ENCODE peak calls at places on chromosomes 16 and 17, in four cellular contexts. V is lung; W is lower leg skin; R is CD8-positive, alpha-beta T cell. B is an unnamed sample.

GRCh38 chr16:87375426-87376135 is 8.0 kb downstream of the FBXO31 start:
- DNase-seq in W (no peak), R (no peak), V (no peak), B (no peak)

GRCh38 chr17:58317421-58318064 is 11.1 kb downstream of the TSPOAP1 start:
- DNase-seq in R (peak; percentile 57), W (peak; percentile 86), V (no peak), B (peak; percentile 2)

GRCh38 chr17:43732961-43733360 is 25.6 kb downstream of the SOST start:
- DNase-seq in R (no peak), W (no peak), V (no peak), B (no peak)

GRCh38 chr16:75264531-75264998 is 13.1 kb upstream of the BCAR1 start:
- DNase-seq in V (no peak), W (peak; percentile 89), R (no peak), B (no peak)

GRCh38 chr16:3457434-3458252 is 14.2 kb downstream of the NAA60 start:
- DNase-seq in W (peak; percentile 96), R (peak; percentile 78), V (peak; percentile 89), B (no peak)

GRCh38 chr17:57032343-57032742 is 52.7 kb upstream of the AKAP1 start:
- DNase-seq in W (no peak), V (no peak), R (no peak), B (no peak)

GRCh38 chr17:17125136-17126084 is 80.7 kb downstream of the PLD6 start:
- DNase-seq in W (no peak), V (no peak), R (no peak), B (no peak)

GRCh38 chr17:7356072-7356549 is 1.2 kb downstream of the TMEM95 start:
- DNase-seq in W (peak; percentile 96), R (peak; percentile 66), V (peak; percentile 86), B (no peak)

GRCh38 chr17:29733151-29733550 is 110.4 kb upstream of the CORO6 start:
- DNase-seq in V (no peak), R (no peak), W (no peak), B (no peak)

GRCh38 chr17:80584171-80584905 is 39.7 kb downstream of the RPTOR start:
- DNase-seq in V (no peak), R (no peak), W (peak; percentile 57), B (no peak)

GRCh38 chr16:14291941-14292825 is 221.1 kb downstream of the MRTFB start:
- DNase-seq in V (no peak), W (peak; percentile 72), R (no peak), B (no peak)

GRCh38 chr17:78933959-78934568 is 8.9 kb upstream of the TIMP2 start:
- DNase-seq in R (no peak), V (peak; percentile 86), W (peak; percentile 99), B (peak; percentile 96)

GRCh38 chr17:16463341-16464000 is 28.5 kb downstream of the LRRC75A start:
- DNase-seq in W (no peak), R (no peak), V (no peak), B (no peak)

GRCh38 chr17:35660902-35661301 is 70.5 kb upstream of the RASL10B start:
- DNase-seq in V (no peak), R (no peak), W (no peak), B (no peak)

GRCh38 chr17:58702045-58702476 is 9.7 kb downstream of the RAD51C start:
- DNase-seq in W (no peak), R (no peak), V (no peak), B (no peak)

GRCh38 chr16:15641753-15642556 is 999 bp downstream of the MARF1 start:
- DNase-seq in W (no peak), V (no peak), R (no peak), B (no peak)

GRCh38 chr16:77212736-77213541 is 13.7 kb downstream of the SYCE1L start:
- DNase-seq in R (peak; percentile 49), V (peak; percentile 57), W (peak; percentile 95), B (no peak)

GRCh38 chr17:57678393-57678792 is 66.7 kb downstream of the CCDC182 start:
- DNase-seq in V (no peak), R (no peak), W (peak; percentile 45), B (no peak)

GRCh38 chr17:19365499-19365817 is 2.9 kb upstream of the B9D1 start:
- DNase-seq in W (no peak), V (no peak), R (no peak), B (no peak)

GRCh38 chr16:51757124-51757470 is 606.0 kb upstream of the SALL1 start:
- DNase-seq in R (no peak), W (no peak), V (no peak), B (no peak)

GRCh38 chr17:40065771-40066510 is 3.2 kb downstream of the THRA start:
- DNase-seq in V (no peak), W (no peak), R (no peak), B (no peak)

GRCh38 chr17:2450016-2450650 is 49.3 kb upstream of the MNT start:
- DNase-seq in R (no peak), V (no peak), W (no peak), B (no peak)

GRCh38 chr17:4858068-4858879 is 25.1 kb downstream of the MINK1 start:
- DNase-seq in V (no peak), W (no peak), R (no peak), B (no peak)

GRCh38 chr17:80663783-80664206 is 119.2 kb downstream of the RPTOR start:
- DNase-seq in R (no peak), V (peak; percentile 33), W (no peak), B (no peak)

GRCh38 chr17:1752425-1752941 is 9.4 kb upstream of the SERPINF1 start:
- DNase-seq in V (peak; percentile 61), R (no peak), W (no peak), B (no peak)

GRCh38 chr17:74115586-74115985 is 87.9 kb upstream of the RPL38 start:
- DNase-seq in W (no peak), V (no peak), R (no peak), B (no peak)

GRCh38 chr16:78142784-78143183 is 43.3 kb downstream of the WWOX start:
- DNase-seq in W (no peak), V (no peak), R (no peak), B (no peak)

GRCh38 chr16:50393461-50394214 is 24.9 kb upstream of the BRD7 start:
- DNase-seq in R (no peak), V (peak; percentile 26), W (peak; percentile 57), B (no peak)

GRCh38 chr16:27512061-27512460 is 37.7 kb downstream of the GTF3C1 start:
- DNase-seq in V (no peak), W (no peak), R (no peak), B (no peak)

GRCh38 chr16:57156351-57156703 is 29.5 kb downstream of the PSME3IP1 start:
- DNase-seq in V (no peak), W (no peak), R (no peak), B (no peak)

GRCh38 chr17:60091109-60091508 is 12.4 kb upstream of the HEATR6 start:
- DNase-seq in R (no peak), V (no peak), W (no peak), B (no peak)

GRCh38 chr16:87374313-87374712 is 9.3 kb downstream of the FBXO31 start:
- DNase-seq in R (no peak), W (no peak), V (no peak), B (no peak)

GRCh38 chr17:83091257-83092141 is 12.1 kb downstream of the METRNL start:
- DNase-seq in V (peak; percentile 69), W (no peak), R (no peak), B (no peak)

GRCh38 chr17:71764507-71764906 is 356.3 kb upstream of the SOX9 start:
- DNase-seq in V (no peak), R (no peak), W (no peak), B (no peak)
- TF ChIP-seq CTCF in V (no peak), R (no peak), W (no peak), B (peak; percentile 63)

GRCh38 chr16:48232459-48233040 is 11.6 kb upstream of the LONP2 start:
- DNase-seq in W (no peak), R (no peak), V (no peak), B (no peak)

GRCh38 chr16:48235058-48235555 is 9.0 kb upstream of the LONP2 start:
- DNase-seq in V (no peak), R (no peak), W (no peak), B (no peak)

GRCh38 chr16:48234630-48235029 is 9.5 kb upstream of the LONP2 start:
- DNase-seq in R (no peak), W (no peak), V (no peak), B (no peak)

GRCh38 chr16:48235556-48236136 is 8.5 kb upstream of the LONP2 start:
- DNase-seq in V (no peak), W (no peak), R (no peak), B (no peak)

DNA sequence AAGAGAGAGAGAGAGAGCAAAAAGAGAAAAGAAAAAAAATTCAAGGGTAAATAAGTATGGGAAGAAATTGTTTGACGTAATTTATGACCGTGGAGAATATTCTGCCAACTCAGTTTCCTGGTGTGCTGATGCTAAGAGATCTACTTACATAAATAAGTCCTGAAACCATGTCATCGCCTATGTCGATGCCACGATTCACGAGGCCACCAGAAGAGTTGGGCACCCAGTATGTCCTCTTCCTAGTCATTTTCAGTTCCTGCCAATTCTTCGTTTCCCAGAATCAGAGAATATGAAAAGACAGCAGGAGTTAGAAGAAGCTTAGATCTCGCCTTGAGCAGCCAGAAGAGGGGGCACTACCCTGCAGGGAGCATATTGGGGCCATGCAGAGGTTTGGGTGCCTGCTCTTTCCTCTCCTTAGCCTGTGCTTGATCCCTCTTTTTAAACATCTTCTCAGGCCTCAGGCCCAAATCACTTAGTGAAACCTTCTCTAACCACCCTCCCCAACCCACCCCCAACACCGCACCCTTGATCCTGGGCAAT is 12.4 kb upstream of the LONP2 start:
- DNase-seq in V (no peak), R (no peak), W (no peak), B (no peak)
- TF ChIP-seq CTCF in V (no peak), R (peak; percentile 39), W (no peak), B (peak; percentile 88)

GRCh38 chr16:66562409-66562808 is 3.8 kb upstream of the CMTM1 start:
- DNase-seq in V (no peak), W (no peak), R (no peak), B (no peak)
- TF ChIP-seq CTCF in V (no peak), W (no peak), R (peak; percentile 61), B (no peak)

GRCh38 chr17:44899074-44899782 is at the start of gene EFTUD2:
- DNase-seq in W (peak; percentile 98), V (peak; percentile 90), R (peak; percentile 88), B (peak; percentile 54)
- TF ChIP-seq CTCF in W (no peak), V (no peak), R (no peak), B (no peak)

GRCh38 chr17:10357768-10358167 is 15.0 kb downstream of the MYH13 start:
- DNase-seq in R (no peak), W (no peak), V (no peak), B (no peak)
- TF ChIP-seq CTCF in R (peak; percentile 33), W (no peak), V (peak; percentile 11), B (peak; percentile 61)

DNA sequence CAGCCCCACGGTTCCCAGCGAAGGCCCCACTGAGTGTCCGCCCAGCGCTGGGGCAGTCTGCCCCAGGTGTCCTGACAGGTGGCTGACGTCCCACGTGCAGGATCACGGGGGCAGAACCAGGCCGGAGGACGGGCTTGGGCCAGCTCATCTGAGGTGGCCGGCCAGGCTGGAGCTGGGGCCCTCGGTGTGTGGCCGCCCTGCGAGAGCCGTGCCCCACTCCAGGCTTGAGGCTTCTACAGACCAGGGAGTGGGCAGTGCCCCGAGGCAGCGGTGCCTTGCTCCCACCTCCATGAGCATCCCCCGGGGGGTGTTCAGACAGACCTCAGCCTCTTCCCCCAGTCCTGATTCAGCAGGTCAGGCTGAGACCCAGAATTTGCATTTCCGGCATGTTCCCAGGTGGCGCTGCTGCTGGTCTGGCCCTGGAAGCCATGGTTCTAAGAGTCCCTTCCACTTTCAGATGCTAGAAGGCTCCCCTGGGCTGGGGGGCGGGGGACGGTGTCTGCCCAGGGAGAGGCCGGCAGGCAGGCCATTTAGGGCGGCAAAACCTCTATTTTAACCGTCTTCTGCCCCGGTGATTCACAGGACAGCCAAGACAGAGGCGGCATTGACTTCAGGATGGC is 35.4 kb upstream of the PABPN1L start:
- DNase-seq in W (no peak), V (no peak), R (no peak), B (no peak)
- TF ChIP-seq CTCF in W (no peak), V (no peak), R (no peak), B (no peak)